ENCODE peak calls at places on chromosome 4, in ten cellular contexts. G, S, P, R, T, F, V, L, I and Q are unnamed samples.

GRCh38 chr4:69323284-69323683 is 43.0 kb downstream of the UGT2B28 start:
- DNase-seq in S (no peak), F (no peak), G (no peak), I (no peak), L (no peak), R (no peak), T (no peak), P (no peak), V (no peak), Q (no peak)

GRCh38 chr4:110033994-110034393 is 121.3 kb downstream of the EGF start:
- DNase-seq in T (no peak), I (no peak), R (no peak), P (no peak), V (no peak), S (no peak), F (no peak), L (no peak), G (peak; percentile 4), Q (no peak)

GRCh38 chr4:6362896-6363295 is 93.2 kb downstream of the WFS1 start:
- DNase-seq in F (peak; percentile 33), G (peak; percentile 12), V (peak; percentile 34), P (no peak), T (peak; percentile 65), I (peak; percentile 27), R (peak; percentile 51), L (peak; percentile 30), S (no peak), Q (peak; percentile 56)

GRCh38 chr4:171929907-171930306 is 116.7 kb downstream of the GALNTL6 start:
- DNase-seq in S (no peak), L (no peak), I (no peak), G (no peak), F (no peak), R (no peak), V (no peak), P (no peak), T (no peak), Q (no peak)

GRCh38 chr4:125573368-125573767 is 258.6 kb downstream of the FAT4 start:
- DNase-seq in G (no peak), T (no peak), S (no peak), F (peak; percentile 4), L (no peak), P (no peak), R (no peak), I (no peak), V (no peak), Q (no peak)

GRCh38 chr4:10521386-10521785 is 64.2 kb upstream of the ZNF518B start:
- DNase-seq in V (no peak), P (no peak), T (no peak), I (no peak), S (no peak), F (no peak), L (no peak), G (no peak), R (no peak), Q (no peak)

GRCh38 chr4:170088686-170089085 is 1.1 kb downstream of the AADAT start:
- DNase-seq in V (no peak), G (no peak), R (no peak), F (no peak), P (no peak), I (no peak), L (no peak), T (peak; percentile 2), S (no peak), Q (no peak)

GRCh38 chr4:30617836-30618235 is 102.3 kb upstream of the PCDH7 start:
- DNase-seq in R (no peak), V (no peak), T (no peak), G (no peak), I (no peak), P (no peak), S (no peak), F (no peak), L (no peak), Q (no peak)

GRCh38 chr4:83535945-83536648 is at the start of gene GPAT3:
- DNase-seq in R (peak; percentile 75), F (peak; percentile 58), V (peak; percentile 78), S (peak; percentile 29), I (peak; percentile 45), P (no peak), G (peak; percentile 55), T (peak; percentile 84), L (no peak), Q (peak; percentile 88)

GRCh38 chr4:159227378-159227777 is 124.5 kb downstream of the RAPGEF2 start:
- DNase-seq in F (peak; percentile 39), G (no peak), R (no peak), L (peak; percentile 58), V (no peak), P (no peak), S (no peak), T (peak; percentile 19), I (peak; percentile 39), Q (no peak)

GRCh38 chr4:71558248-71558647 is 219.4 kb downstream of the SLC4A4 start:
- DNase-seq in R (no peak), I (no peak), P (no peak), S (no peak), G (no peak), F (no peak), V (no peak), T (no peak), L (peak; percentile 73), Q (no peak)

GRCh38 chr4:154384012-154384411 is 107.6 kb downstream of the DCHS2 start:
- DNase-seq in G (no peak), S (no peak), I (no peak), R (no peak), L (no peak), T (no peak), P (no peak), V (no peak), F (no peak), Q (no peak)

GRCh38 chr4:183099537-183100297 is 660 bp downstream of the WWC2 start:
- DNase-seq in I (no peak), V (peak; percentile 25), S (no peak), L (no peak), P (no peak), G (peak; percentile 13), T (peak; percentile 73), R (peak; percentile 19), F (peak; percentile 23), Q (peak; percentile 41)

GRCh38 chr4:54213812-54214211 is 15.3 kb upstream of the PDGFRA start:
- DNase-seq in V (no peak), T (peak; percentile 23), I (no peak), G (no peak), R (no peak), L (peak; percentile 43), S (no peak), F (no peak), P (no peak), Q (no peak)

GRCh38 chr4:142248946-142249345 is 597.2 kb downstream of the INPP4B start:
- DNase-seq in I (peak; percentile 93), L (peak; percentile 80), P (no peak), S (no peak), R (no peak), G (no peak), T (peak; percentile 46), F (peak; percentile 85), V (peak; percentile 60), Q (peak; percentile 66)

GRCh38 chr4:77581724-77582123 is 23.9 kb upstream of the CXCL13 start:
- DNase-seq in S (no peak), L (peak; percentile 43), P (no peak), V (no peak), R (no peak), G (no peak), T (no peak), F (no peak), I (no peak), Q (no peak)

GRCh38 chr4:2071912-2072867 is 13.1 kb downstream of the NAT8L start:
- DNase-seq in T (no peak), I (no peak), R (no peak), F (no peak), G (no peak), V (no peak), P (no peak), L (no peak), S (no peak), Q (no peak)

GRCh38 chr4:125736057-125736456 is 421.3 kb downstream of the FAT4 start:
- DNase-seq in L (peak; percentile 54), S (no peak), P (no peak), T (peak; percentile 41), V (no peak), G (no peak), I (peak; percentile 52), F (peak; percentile 95), R (no peak), Q (peak; percentile 12)

GRCh38 chr4:41752081-41752836 is 3.7 kb upstream of the PHOX2B start:
- DNase-seq in R (no peak), V (no peak), G (no peak), F (no peak), T (no peak), P (no peak), S (no peak), I (no peak), L (no peak), Q (no peak)

GRCh38 chr4:145339075-145339725 is 142.5 kb upstream of the SMAD1 start:
- DNase-seq in T (no peak), V (no peak), F (no peak), I (no peak), R (no peak), L (no peak), G (no peak), S (no peak), P (no peak), Q (no peak)

GRCh38 chr4:186957952-186958555 is 234.4 kb upstream of the FAT1 start:
- DNase-seq in I (peak; percentile 33), R (no peak), F (peak; percentile 15), P (peak; percentile 32), L (peak; percentile 59), T (peak; percentile 18), S (no peak), G (no peak), V (no peak), Q (no peak)

GRCh38 chr4:52751349-52751911 is at the start of gene ERVMER34-1:
- DNase-seq in R (no peak), G (no peak), S (no peak), P (no peak), T (peak; percentile 71), F (peak; percentile 45), V (peak; percentile 22), L (peak; percentile 27), I (no peak), Q (peak; percentile 53)

GRCh38 chr4:167233523-167234387 is 539 bp downstream of the SPOCK3 start:
- DNase-seq in P (no peak), S (no peak), T (peak; percentile 39), G (peak; percentile 3), L (peak; percentile 39), R (peak; percentile 12), V (no peak), F (peak; percentile 1), I (no peak), Q (no peak)

GRCh38 chr4:38034986-38035882 is 75.0 kb downstream of the PTTG2 start:
- DNase-seq in L (peak; percentile 49), F (peak; percentile 84), R (peak; percentile 34), I (peak; percentile 70), V (peak; percentile 74), S (no peak), T (peak; percentile 78), P (peak; percentile 26), G (peak; percentile 68), Q (peak; percentile 69)

GRCh38 chr4:4387531-4388311 is 819 bp downstream of the NSG1 start:
- DNase-seq in L (no peak), G (no peak), P (no peak), S (no peak), V (no peak), F (no peak), R (no peak), I (no peak), T (peak; percentile 41), Q (no peak)

GRCh38 chr4:54109226-54110018 is 9.5 kb downstream of the GSX2 start:
- DNase-seq in I (no peak), P (no peak), V (no peak), R (no peak), S (no peak), T (peak; percentile 10), G (peak; percentile 51), L (no peak), F (no peak), Q (no peak)